ENCODE peak calls at places on chromosomes 11 and 22, in six cellular contexts. One of them, this sample, is unnamed.

GRCh38 chr11:45902452-45903380 is 4.4 kb downstream of the FREY1 start:
- DNase-seq in AG04450: no peak
- DNase-seq in hepatocyte: no peak
- DNase-seq in ovary: no peak
- DNase-seq in A549: no peak
- DNase-seq in psoas muscle: no peak
- DNase-seq in this sample: no peak

GRCh38 chr11:94800394-94800793 is 32.2 kb downstream of the AMOTL1 start:
- DNase-seq in AG04450: no peak
- DNase-seq in hepatocyte: peak; percentile 52
- DNase-seq in ovary: peak; percentile 74
- DNase-seq in psoas muscle: no peak
- DNase-seq in A549: no peak
- DNase-seq in this sample: no peak

GRCh38 chr11:116093481-116093880 is 589.3 kb upstream of the CADM1 start:
- DNase-seq in ovary: no peak
- DNase-seq in AG04450: no peak
- DNase-seq in hepatocyte: no peak
- DNase-seq in psoas muscle: no peak
- DNase-seq in A549: no peak
- DNase-seq in this sample: no peak

GRCh38 chr11:20090654-20091374 is 69.5 kb downstream of the DBX1 start:
- DNase-seq in psoas muscle: no peak
- DNase-seq in AG04450: no peak
- DNase-seq in hepatocyte: no peak
- DNase-seq in ovary: no peak
- DNase-seq in A549: no peak
- DNase-seq in this sample: no peak

GRCh38 chr11:44729718-44730117 is 3.0 kb downstream of the TSPAN18 start:
- DNase-seq in A549: no peak
- DNase-seq in hepatocyte: no peak
- DNase-seq in psoas muscle: no peak
- DNase-seq in AG04450: no peak
- DNase-seq in ovary: no peak
- DNase-seq in this sample: peak; percentile 27

GRCh38 chr11:3174387-3174786 is 9.3 kb upstream of the OSBPL5 start:
- DNase-seq in A549: no peak
- DNase-seq in ovary: no peak
- DNase-seq in AG04450: no peak
- DNase-seq in hepatocyte: no peak
- DNase-seq in psoas muscle: no peak
- DNase-seq in this sample: no peak

GRCh38 chr11:88704505-88704904 is 361.3 kb downstream of the GRM5 start:
- DNase-seq in psoas muscle: no peak
- DNase-seq in AG04450: no peak
- DNase-seq in ovary: no peak
- DNase-seq in A549: no peak
- DNase-seq in hepatocyte: peak; percentile 8
- DNase-seq in this sample: no peak

GRCh38 chr11:113267536-113267935 is 46.8 kb upstream of the TTC12 start:
- DNase-seq in A549: no peak
- DNase-seq in AG04450: no peak
- DNase-seq in psoas muscle: no peak
- DNase-seq in hepatocyte: no peak
- DNase-seq in ovary: no peak
- DNase-seq in this sample: no peak

GRCh38 chr11:122714484-122714883 is 59.0 kb downstream of the UBASH3B start:
- DNase-seq in hepatocyte: no peak
- DNase-seq in psoas muscle: no peak
- DNase-seq in ovary: no peak
- DNase-seq in A549: no peak
- DNase-seq in AG04450: no peak
- DNase-seq in this sample: no peak

GRCh38 chr11:67389477-67389876 is 2.3 kb upstream of the RAD9A start:
- DNase-seq in ovary: no peak
- DNase-seq in A549: peak; percentile 59
- DNase-seq in psoas muscle: no peak
- DNase-seq in hepatocyte: peak; percentile 62
- DNase-seq in AG04450: no peak
- DNase-seq in this sample: no peak

GRCh38 chr22:18001040-18001893 is 23.1 kb downstream of the MICAL3 start:
- DNase-seq in AG04450: peak; percentile 97
- DNase-seq in hepatocyte: peak; percentile 93
- DNase-seq in A549: peak; percentile 97
- DNase-seq in psoas muscle: peak; percentile 90
- DNase-seq in ovary: peak; percentile 92
- DNase-seq in this sample: peak; percentile 90

GRCh38 chr11:119692547-119692834 is 36.5 kb downstream of the NECTIN1 start:
- DNase-seq in ovary: no peak
- DNase-seq in psoas muscle: no peak
- DNase-seq in A549: no peak
- DNase-seq in AG04450: no peak
- DNase-seq in hepatocyte: no peak
- DNase-seq in this sample: peak; percentile 71

GRCh38 chr11:12810497-12810896 is 136.3 kb downstream of the TEAD1 start:
- DNase-seq in A549: no peak
- DNase-seq in AG04450: no peak
- DNase-seq in ovary: peak; percentile 44
- DNase-seq in psoas muscle: no peak
- DNase-seq in hepatocyte: no peak
- DNase-seq in this sample: no peak

GRCh38 chr22:27895600-27895999 is 23.5 kb downstream of the PITPNB start:
- DNase-seq in A549: no peak
- DNase-seq in AG04450: no peak
- DNase-seq in ovary: no peak
- DNase-seq in psoas muscle: no peak
- DNase-seq in hepatocyte: no peak
- DNase-seq in this sample: no peak

GRCh38 chr22:23547818-23548500 is 32.1 kb downstream of the IGLL1 start:
- DNase-seq in psoas muscle: no peak
- DNase-seq in ovary: no peak
- DNase-seq in A549: no peak
- DNase-seq in hepatocyte: no peak
- DNase-seq in AG04450: no peak
- DNase-seq in this sample: no peak

GRCh38 chr11:78532991-78533861 is 41.4 kb downstream of the NARS2 start:
- DNase-seq in AG04450: no peak
- DNase-seq in A549: no peak
- DNase-seq in hepatocyte: no peak
- DNase-seq in psoas muscle: no peak
- DNase-seq in ovary: no peak
- DNase-seq in this sample: no peak

GRCh38 chr11:73974611-73975478 is 7.8 kb downstream of the UCP2 start:
- DNase-seq in AG04450: no peak
- DNase-seq in hepatocyte: no peak
- DNase-seq in ovary: no peak
- DNase-seq in A549: no peak
- DNase-seq in psoas muscle: no peak
- DNase-seq in this sample: no peak

GRCh38 chr11:32173435-32173834 is 82.6 kb downstream of the RCN1 start:
- DNase-seq in hepatocyte: peak; percentile 80
- DNase-seq in psoas muscle: peak; percentile 30
- DNase-seq in ovary: peak; percentile 45
- DNase-seq in A549: peak; percentile 41
- DNase-seq in AG04450: peak; percentile 39
- DNase-seq in this sample: peak; percentile 43

GRCh38 chr11:103488021-103488420 is 378.8 kb downstream of the DYNC2H1 start:
- DNase-seq in ovary: no peak
- DNase-seq in hepatocyte: no peak
- DNase-seq in psoas muscle: no peak
- DNase-seq in A549: no peak
- DNase-seq in AG04450: no peak
- DNase-seq in this sample: peak; percentile 48

GRCh38 chr11:12187399-12187798 is 77.0 kb downstream of the MICAL2 start:
- DNase-seq in hepatocyte: no peak
- DNase-seq in AG04450: no peak
- DNase-seq in psoas muscle: no peak
- DNase-seq in A549: no peak
- DNase-seq in ovary: no peak
- DNase-seq in this sample: peak; percentile 65

DNA sequence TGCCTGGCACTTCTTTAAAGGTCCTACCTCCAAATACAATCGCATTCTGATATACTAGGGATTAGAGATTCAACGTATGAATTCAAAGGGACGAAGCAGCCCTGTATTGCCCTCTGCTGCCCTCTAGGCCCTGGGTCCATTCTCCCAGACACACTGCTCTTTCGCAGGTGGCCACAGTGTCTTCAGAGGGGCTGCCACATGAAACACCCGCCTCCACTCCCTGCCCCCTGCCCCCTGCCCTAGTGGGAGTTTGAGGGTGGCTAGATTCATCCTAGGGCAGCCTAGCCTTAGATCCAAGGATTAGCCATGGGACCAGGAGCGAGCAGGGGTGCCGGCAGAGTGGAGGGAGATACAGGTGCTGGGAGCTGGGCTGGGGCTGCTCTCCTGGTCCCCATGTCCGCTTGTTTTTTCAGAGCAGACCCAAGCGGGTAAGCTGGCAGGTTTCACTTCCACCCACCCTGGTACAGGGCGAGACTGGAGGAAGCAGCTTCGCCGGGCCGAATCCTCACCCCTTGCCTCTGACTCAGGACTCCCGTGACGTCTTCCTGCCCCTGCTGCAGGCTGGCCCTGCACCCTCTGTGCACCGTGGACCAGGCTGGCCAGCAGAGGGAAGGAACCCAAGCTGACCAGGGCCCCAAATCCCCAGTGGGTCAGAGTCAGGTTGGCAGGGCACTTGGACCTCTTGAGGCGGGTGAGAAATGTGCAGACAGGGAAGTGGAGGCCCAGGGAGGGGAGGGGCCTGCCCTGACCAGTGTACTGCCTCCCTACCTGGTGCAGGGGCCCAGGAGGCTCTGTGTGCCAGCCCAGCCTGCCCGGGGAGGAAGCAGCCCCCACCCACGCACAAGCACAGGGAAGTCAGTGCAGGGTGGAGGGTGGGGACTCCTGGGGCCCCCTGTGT is 28.4 kb upstream of the HMOX1 start:
- DNase-seq in psoas muscle: peak; percentile 64
- DNase-seq in hepatocyte: no peak
- DNase-seq in ovary: no peak
- DNase-seq in A549: peak; percentile 50
- DNase-seq in AG04450: no peak
- DNase-seq in this sample: peak; percentile 35
- TF ChIP-seq CTCF in psoas muscle: peak; percentile 17
- TF ChIP-seq CTCF in hepatocyte: peak; percentile 7
- TF ChIP-seq CTCF in ovary: no peak
- TF ChIP-seq CTCF in A549: peak; percentile 42
- TF ChIP-seq CTCF in AG04450: peak; percentile 11
- TF ChIP-seq CTCF in this sample: no peak

GRCh38 chr11:1868636-1869291 is 15.9 kb downstream of the LSP1 start:
- DNase-seq in AG04450: no peak
- DNase-seq in ovary: no peak
- DNase-seq in hepatocyte: no peak
- DNase-seq in A549: no peak
- DNase-seq in psoas muscle: peak; percentile 78
- DNase-seq in this sample: no peak

GRCh38 chr11:1870721-1871466 is 18.0 kb downstream of the LSP1 start:
- DNase-seq in A549: no peak
- DNase-seq in AG04450: no peak
- DNase-seq in ovary: no peak
- DNase-seq in psoas muscle: peak; percentile 55
- DNase-seq in hepatocyte: no peak
- DNase-seq in this sample: no peak

GRCh38 chr11:1868056-1868635 is 15.3 kb downstream of the LSP1 start:
- DNase-seq in AG04450: no peak
- DNase-seq in hepatocyte: no peak
- DNase-seq in A549: no peak
- DNase-seq in psoas muscle: no peak
- DNase-seq in ovary: no peak
- DNase-seq in this sample: no peak

GRCh38 chr11:1870326-1870696 is 17.4 kb downstream of the LSP1 start:
- DNase-seq in hepatocyte: no peak
- DNase-seq in ovary: no peak
- DNase-seq in psoas muscle: no peak
- DNase-seq in A549: no peak
- DNase-seq in AG04450: no peak
- DNase-seq in this sample: no peak

DNA sequence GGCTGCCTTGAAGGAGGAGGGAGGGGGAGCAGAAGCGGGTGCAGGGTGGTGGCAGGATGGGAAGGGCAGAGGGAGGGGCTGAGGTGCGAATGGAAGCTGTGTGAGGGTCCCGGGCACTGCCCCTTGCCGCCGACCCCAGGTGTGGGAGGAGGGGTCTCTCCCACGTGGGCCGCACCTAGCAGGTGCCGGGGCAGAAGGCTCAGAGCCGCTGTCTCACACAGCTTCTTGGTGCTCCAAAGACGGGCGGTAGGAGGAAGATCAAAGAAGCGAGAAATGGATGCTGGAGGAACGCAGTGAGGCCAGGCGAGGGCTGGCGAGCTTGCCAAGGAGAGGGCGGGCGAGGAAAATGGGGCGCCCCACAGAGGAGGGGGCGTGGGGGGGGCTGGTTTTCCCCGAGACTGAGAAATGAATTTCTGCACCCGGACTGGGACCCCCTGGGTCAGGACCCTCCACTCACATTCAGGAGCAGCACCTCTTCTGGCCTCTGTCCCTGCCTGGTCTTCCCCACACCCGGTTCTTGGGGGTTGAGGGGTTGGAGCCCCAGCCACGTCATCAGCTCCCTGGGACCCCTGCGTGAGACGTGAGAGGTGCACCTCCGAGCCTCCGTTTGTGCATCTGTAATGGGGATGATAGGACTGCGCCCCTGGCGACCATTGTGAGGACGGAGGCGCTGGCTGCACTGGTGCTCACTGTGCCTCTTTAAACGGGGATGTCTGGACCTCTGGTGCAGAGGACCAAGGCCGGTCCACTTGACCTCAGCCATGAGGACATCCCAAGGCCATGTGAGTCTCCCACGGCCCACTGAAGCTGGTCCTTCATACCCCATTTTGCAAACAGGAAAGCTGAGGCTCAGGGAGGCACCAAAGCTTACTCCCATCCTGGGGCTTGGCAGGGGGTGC is 16.8 kb downstream of the LSP1 start:
- DNase-seq in hepatocyte: no peak
- DNase-seq in psoas muscle: peak; percentile 63
- DNase-seq in A549: peak; percentile 59
- DNase-seq in AG04450: no peak
- DNase-seq in ovary: no peak
- DNase-seq in this sample: no peak
- TF ChIP-seq CTCF in hepatocyte: no peak
- TF ChIP-seq CTCF in psoas muscle: peak; percentile 22
- TF ChIP-seq CTCF in A549: peak; percentile 51
- TF ChIP-seq CTCF in AG04450: peak; percentile 20
- TF ChIP-seq CTCF in ovary: no peak
- TF ChIP-seq CTCF in this sample: peak; percentile 25

DNA sequence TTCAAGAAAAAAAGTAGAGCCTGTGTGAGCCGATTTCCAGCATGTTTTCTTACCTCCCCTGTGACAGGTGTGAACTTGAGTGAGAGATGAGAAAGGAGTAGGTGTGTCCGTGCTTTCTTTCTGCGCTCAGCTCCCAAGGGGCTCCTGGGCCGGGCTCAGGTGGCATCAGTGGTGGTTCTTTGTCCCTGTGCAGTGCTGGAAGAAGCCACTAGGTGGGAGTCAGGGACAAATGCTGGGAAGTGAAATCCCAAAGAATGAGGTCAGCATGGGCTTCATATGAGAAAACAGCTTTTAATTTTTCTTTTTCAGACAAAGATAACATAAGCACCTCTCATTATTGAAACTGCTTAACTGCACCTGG is 57.8 kb downstream of the PPFIBP2 start:
- DNase-seq in ovary: peak; percentile 81
- DNase-seq in psoas muscle: peak; percentile 49
- DNase-seq in A549: peak; percentile 79
- DNase-seq in AG04450: peak; percentile 46
- DNase-seq in hepatocyte: peak; percentile 89
- DNase-seq in this sample: peak; percentile 69
- TF ChIP-seq CTCF in ovary: peak; percentile 96
- TF ChIP-seq CTCF in psoas muscle: peak; percentile 98
- TF ChIP-seq CTCF in A549: peak; percentile 98
- TF ChIP-seq CTCF in AG04450: peak; percentile 99
- TF ChIP-seq CTCF in hepatocyte: peak; percentile 92
- TF ChIP-seq CTCF in this sample: peak; percentile 92

GRCh38 chr22:41501209-41501608 is 32.3 kb downstream of the ACO2 start:
- DNase-seq in AG04450: no peak
- DNase-seq in ovary: no peak
- DNase-seq in A549: peak; percentile 44
- DNase-seq in psoas muscle: no peak
- DNase-seq in hepatocyte: no peak
- DNase-seq in this sample: peak; percentile 9
- TF ChIP-seq CTCF in AG04450: no peak
- TF ChIP-seq CTCF in ovary: no peak
- TF ChIP-seq CTCF in A549: peak; percentile 20
- TF ChIP-seq CTCF in psoas muscle: peak; percentile 21
- TF ChIP-seq CTCF in hepatocyte: no peak
- TF ChIP-seq CTCF in this sample: peak; percentile 13